ENCODE peak calls at places on chromosome 19, in eight cellular contexts. N is NCI-H748 treated with DMSO at 0.1 percent for 48 hours, O is ACHN, S is esophagus muscularis mucosa, G is iris pigment epithelial cell, K is NCI-H1417, E is tibial artery, I is SJSA1. P is an unnamed sample.
A peak's percentile ranks its signal among the peaks of the same experiment; 100 is the strongest.

GRCh38 chr19:48551437-48552302 is at the start of gene SULT2B1:
- DNase-seq in S (no peak), K (peak; percentile 89), E (no peak), O (no peak), N (no peak), G (no peak), I (no peak), P (no peak)

GRCh38 chr19:28519950-28520861 is 692.7 kb downstream of the UQCRFS1 start:
- DNase-seq in S (peak; percentile 68), I (no peak), G (no peak), E (no peak), K (peak; percentile 52), O (no peak), N (no peak), P (no peak)

GRCh38 chr19:6489278-6490061 is 7.9 kb upstream of the DENND1C start:
- DNase-seq in E (no peak), G (no peak), N (no peak), I (no peak), O (no peak), S (no peak), K (no peak), P (no peak)

GRCh38 chr19:37484406-37485115 is 15.4 kb downstream of the ZNF570 start:
- DNase-seq in K (no peak), O (no peak), G (no peak), E (no peak), S (no peak), I (no peak), N (no peak), P (no peak)

GRCh38 chr19:33386361-33386858 is 12.9 kb downstream of the CEBPG start:
- DNase-seq in S (no peak), G (no peak), E (no peak), I (no peak), N (no peak), K (no peak), O (no peak), P (no peak)

GRCh38 chr19:15185188-15185587 is 15.6 kb downstream of the NOTCH3 start:
- DNase-seq in O (no peak), N (no peak), K (no peak), G (no peak), I (no peak), S (no peak), E (no peak), P (no peak)

GRCh38 chr19:3516675-3517207 is 10.6 kb downstream of the FZR1 start:
- DNase-seq in O (no peak), G (no peak), K (peak; percentile 82), S (no peak), E (no peak), N (no peak), I (no peak), P (no peak)

GRCh38 chr19:57757941-57758340 is 11.3 kb downstream of the ZNF776 start:
- DNase-seq in E (no peak), O (no peak), K (no peak), G (no peak), S (no peak), I (no peak), N (no peak), P (no peak)

GRCh38 chr19:16285769-16286564 is 38.7 kb upstream of the KLF2 start:
- DNase-seq in O (no peak), E (peak; percentile 78), K (peak; percentile 42), G (no peak), S (no peak), N (peak; percentile 11), I (no peak), P (no peak)

GRCh38 chr19:38035515-38036495 is 128.8 kb downstream of the SIPA1L3 start:
- DNase-seq in G (no peak), N (no peak), S (no peak), I (no peak), E (peak; percentile 71), K (no peak), O (peak; percentile 17), P (no peak)

GRCh38 chr19:7925171-7925837 is 631 bp downstream of the CTXN1 start:
- DNase-seq in N (peak; percentile 4), K (peak; percentile 88), I (peak; percentile 48), G (peak; percentile 54), S (no peak), O (peak; percentile 70), E (peak; percentile 81), P (peak; percentile 98)

GRCh38 chr19:41111296-41111695 is 2.9 kb upstream of the CYP2F1 start:
- DNase-seq in G (no peak), E (no peak), N (no peak), I (no peak), S (no peak), O (no peak), K (no peak), P (no peak)